ENCODE peak calls at places on chromosomes 12 and 14, in nine cellular contexts. W is AG10803, B is BE2C, I is GM12878, D is cardiac muscle cell, Z is brain microvascular endothelial cell, O is foreskin fibroblast, F is tibial artery, U is kidney. C is an unnamed sample.

GRCh38 chr12:18224745-18225144 is 36.6 kb upstream of the PIK3C2G start:
- DNase-seq in F (no peak), W (peak), B (no peak), D (peak), Z (no peak), O (peak), U (no peak), I (no peak), C (no peak)

GRCh38 chr12:90828621-90829020 is 126.4 kb downstream of the CCER1 start:
- DNase-seq in O (no peak), W (no peak), U (no peak), I (no peak), Z (no peak), B (no peak), F (no peak), D (no peak), C (no peak)

GRCh38 chr14:69259176-69259530 is 805 bp upstream of the GALNT16 start:
- DNase-seq in Z (no peak), D (no peak), I (no peak), B (no peak), O (no peak), U (no peak), F (no peak), W (no peak), C (no peak)

GRCh38 chr12:60333461-60333860 is 737.6 kb downstream of the SLC16A7 start:
- DNase-seq in D (no peak), Z (peak), B (no peak), W (no peak), F (no peak), I (no peak), O (peak), U (no peak), C (no peak)

GRCh38 chr14:89941830-89942377 is 12.6 kb downstream of the EFCAB11 start:
- DNase-seq in W (no peak), U (no peak), Z (no peak), O (no peak), B (no peak), I (no peak), F (no peak), D (no peak), C (no peak)

GRCh38 chr12:47078733-47079364 is 572 bp upstream of the PCED1B start:
- DNase-seq in O (no peak), W (peak), D (peak), Z (no peak), B (no peak), I (no peak), F (peak), U (peak), C (no peak)

GRCh38 chr14:82009076-82009475 is 475.4 kb upstream of the SEL1L start:
- DNase-seq in F (no peak), D (no peak), I (no peak), W (no peak), O (no peak), B (no peak), Z (no peak), U (no peak), C (no peak)

GRCh38 chr14:51225751-51226150 is 14.3 kb upstream of the TMX1 start:
- DNase-seq in U (no peak), Z (no peak), B (no peak), O (peak), W (peak), D (no peak), F (no peak), I (no peak), C (no peak)

GRCh38 chr14:99568567-99569560 is 35.1 kb downstream of the CCDC85C start:
- DNase-seq in I (no peak), F (no peak), B (peak), U (no peak), W (peak), O (peak), D (peak), Z (no peak), C (no peak)

GRCh38 chr12:32566663-32567634 is 112.2 kb upstream of the DNM1L start:
- DNase-seq in Z (peak), D (peak), I (no peak), F (no peak), U (no peak), B (no peak), W (no peak), O (peak), C (no peak)

GRCh38 chr14:100438678-100439592 is 115.8 kb downstream of the SLC25A47 start:
- DNase-seq in W (peak), U (peak), Z (peak), D (peak), B (peak), O (peak), I (no peak), F (no peak), C (peak)

GRCh38 chr12:10143205-10143604 is 13.2 kb upstream of the CLEC7A start:
- DNase-seq in I (no peak), D (peak), Z (peak), O (peak), B (no peak), W (no peak), F (no peak), U (no peak), C (no peak)

GRCh38 chr12:102511575-102511974 is 31.2 kb upstream of the IGF1 start:
- DNase-seq in B (no peak), W (no peak), I (no peak), F (no peak), D (no peak), U (no peak), Z (no peak), O (no peak), C (no peak)

GRCh38 chr14:70919774-70920173 is 12.5 kb downstream of the PCNX1 start:
- DNase-seq in W (no peak), Z (peak), U (no peak), O (peak), I (no peak), D (peak), B (no peak), F (no peak), C (no peak)

GRCh38 chr12:19759229-19759628 is 319.9 kb downstream of the AEBP2 start:
- DNase-seq in B (no peak), O (peak), F (no peak), Z (peak), U (no peak), D (peak), W (peak), I (no peak), C (no peak)

GRCh38 chr14:68016243-68016914 is 196.8 kb downstream of the RAD51B start:
- DNase-seq in U (no peak), D (peak), O (peak), I (no peak), Z (no peak), B (no peak), F (no peak), W (peak), C (peak)

GRCh38 chr14:61973981-61974380 is 211.8 kb downstream of the SNAPC1 start:
- DNase-seq in I (no peak), O (peak), F (no peak), Z (peak), D (peak), W (peak), B (no peak), U (no peak), C (peak)

GRCh38 chr12:79360269-79360668 is 330.5 kb downstream of the PAWR start:
- DNase-seq in D (no peak), W (no peak), U (no peak), I (no peak), F (no peak), O (no peak), Z (no peak), B (no peak), C (no peak)

GRCh38 chr12:20601668-20602280 is 93.4 kb upstream of the SLCO1C1 start:
- DNase-seq in Z (no peak), O (peak), F (no peak), B (no peak), I (no peak), U (no peak), D (peak), W (peak), C (peak)

GRCh38 chr14:29927596-29928341 is at the start of gene PRKD1:
- DNase-seq in W (peak), B (peak), D (peak), F (peak), U (peak), Z (peak), I (no peak), O (peak), C (no peak)

GRCh38 chr12:113196996-113197395 is 11.5 kb downstream of the RITA1 start:
- DNase-seq in O (peak), F (peak), Z (peak), I (no peak), B (peak), D (peak), W (peak), U (peak), C (no peak)

GRCh38 chr14:20262642-20263128 is 23.6 kb downstream of the OR11H4 start:
- DNase-seq in Z (peak), F (no peak), U (no peak), D (peak), O (peak), W (peak), B (peak), I (peak), C (no peak)

GRCh38 chr14:61561657-61562276 is 133.5 kb upstream of the HIF1A start:
- DNase-seq in D (peak), U (peak), Z (peak), I (no peak), W (peak), O (peak), F (peak), B (peak), C (peak)

GRCh38 chr12:19482036-19482435 is 42.7 kb downstream of the AEBP2 start:
- DNase-seq in U (no peak), O (no peak), B (no peak), W (no peak), F (no peak), D (no peak), I (no peak), Z (no peak), C (no peak)

GRCh38 chr12:129535351-129535750 is 368.5 kb downstream of the TMEM132D start:
- DNase-seq in U (no peak), F (no peak), Z (no peak), O (no peak), W (no peak), I (no peak), D (no peak), B (no peak), C (no peak)

GRCh38 chr12:17381211-17381610 is 708.8 kb downstream of the RERGL start:
- DNase-seq in D (no peak), O (no peak), Z (no peak), F (no peak), I (no peak), W (no peak), U (no peak), B (no peak), C (no peak)

GRCh38 chr12:123931686-123932321 is 40.8 kb downstream of the CCDC92 start:
- DNase-seq in Z (no peak), O (no peak), I (no peak), W (no peak), B (no peak), F (no peak), U (peak), D (no peak), C (no peak)

GRCh38 chr14:55535521-55536207 is 44.3 kb upstream of the KTN1 start:
- DNase-seq in O (no peak), F (no peak), W (no peak), U (no peak), I (no peak), D (no peak), B (no peak), Z (no peak), C (no peak)

GRCh38 chr12:103020839-103021238 is 63.4 kb downstream of the ASCL1 start:
- DNase-seq in Z (no peak), U (no peak), I (peak), D (no peak), B (no peak), O (no peak), W (no peak), F (no peak), C (no peak)

GRCh38 chr12:78887008-78887407 is 22.4 kb downstream of the SYT1 start:
- DNase-seq in W (peak), D (peak), I (no peak), Z (peak), U (no peak), F (no peak), O (peak), B (peak), C (no peak)

GRCh38 chr12:21751517-21751916 is 23.0 kb downstream of the KCNJ8 start:
- DNase-seq in I (no peak), O (peak), D (peak), Z (peak), F (no peak), U (no peak), W (peak), B (no peak), C (no peak)

GRCh38 chr12:124509676-124510300 is 57.6 kb downstream of the NCOR2 start:
- DNase-seq in B (peak), Z (peak), I (no peak), F (peak), U (peak), W (peak), O (peak), D (peak), C (no peak)

GRCh38 chr12:65603428-65604351 is 220.6 kb upstream of the HMGA2 start:
- DNase-seq in W (peak), Z (peak), D (peak), I (no peak), F (peak), O (peak), B (no peak), U (no peak), C (peak)

DNA sequence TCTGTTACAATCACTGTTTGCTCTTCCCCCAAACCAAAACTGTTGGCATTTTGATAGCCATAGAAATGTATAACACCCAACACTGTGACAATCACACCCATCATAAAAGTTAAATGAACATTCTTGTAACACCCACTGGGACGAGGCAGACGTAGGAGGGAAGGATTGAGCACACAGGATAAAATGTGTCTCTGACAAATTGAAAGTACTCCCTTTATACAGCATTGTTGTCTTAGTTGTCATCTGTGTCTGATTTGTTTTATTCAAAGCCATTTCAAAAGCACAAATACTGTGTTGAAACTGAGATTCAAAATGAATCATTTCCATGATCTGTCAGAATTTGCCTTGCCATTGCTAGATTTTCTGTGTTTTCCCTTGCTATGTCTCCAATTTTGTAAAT is 436.3 kb downstream of the TMTC2 start:
- DNase-seq in F (no peak), I (no peak), U (no peak), W (no peak), Z (no peak), B (no peak), O (peak), D (no peak), C (no peak)
- H3K4me3 ChIP-seq in F (no peak), I (no peak), U (no peak), W (peak), Z (no peak), B (no peak), O (peak), D (no peak), C (no peak)

GRCh38 chr14:71931492-71932228 is 569 bp upstream of the RGS6 start:
- DNase-seq in O (peak), Z (no peak), W (no peak), I (no peak), F (no peak), U (no peak), B (no peak), D (no peak), C (no peak)

GRCh38 chr14:71933026-71933587 is 878 bp downstream of the RGS6 start:
- DNase-seq in F (no peak), D (peak), Z (no peak), I (no peak), O (peak), U (no peak), W (no peak), B (no peak), C (no peak)

DNA sequence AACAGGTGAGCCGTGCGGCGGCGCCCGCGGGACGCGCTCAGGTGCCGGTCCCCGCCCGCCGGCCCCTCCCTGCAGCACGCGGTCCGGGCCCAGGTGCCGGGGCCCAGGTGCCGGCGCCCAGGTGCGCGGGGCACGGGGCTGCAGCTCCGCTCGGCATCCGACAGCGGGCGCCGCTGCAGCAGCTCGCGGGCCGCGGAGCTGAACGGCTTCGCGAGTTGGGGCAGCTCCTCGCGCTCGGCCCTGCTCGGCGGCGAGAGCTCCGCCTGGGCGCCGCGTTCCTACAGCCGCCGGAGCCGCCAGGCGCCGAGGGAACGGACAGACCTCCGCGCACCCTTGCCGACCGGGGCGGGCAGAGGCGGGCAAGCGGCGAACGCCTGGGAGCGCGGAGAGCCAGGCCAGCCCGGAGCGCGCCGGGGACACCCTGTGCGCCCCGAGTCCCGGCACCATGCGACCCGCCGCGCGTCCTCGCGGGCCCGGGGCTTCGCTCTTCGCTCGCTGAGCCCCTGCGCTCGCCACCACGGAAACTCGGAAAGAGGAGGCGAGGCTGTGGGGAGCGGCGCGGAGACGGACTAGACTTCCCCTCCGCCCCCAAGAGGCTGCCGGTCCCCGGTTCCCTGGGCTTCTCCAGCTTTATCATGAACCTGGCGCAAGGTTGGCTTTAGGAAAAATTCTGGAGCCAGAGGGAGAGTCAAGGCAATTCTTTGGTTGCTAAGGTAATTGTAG is at the start of gene RGS6:
- DNase-seq in B (peak), W (no peak), F (no peak), Z (no peak), U (no peak), I (no peak), O (peak), D (peak), C (no peak)
- TF ChIP-seq CTCF in B (no peak), W (no peak), F (peak), Z (no peak), U (no peak), I (peak), O (no peak), D (no peak), C (no peak)

GRCh38 chr12:50056629-50056976 is 793 bp upstream of the ASIC1 start:
- DNase-seq in W (no peak), F (no peak), D (no peak), B (no peak), O (no peak), U (no peak), Z (no peak), I (no peak), C (no peak)
- H3K4me3 ChIP-seq in W (peak), F (peak), D (peak), B (peak), O (peak), U (peak), Z (no peak), I (no peak), C (peak)

DNA sequence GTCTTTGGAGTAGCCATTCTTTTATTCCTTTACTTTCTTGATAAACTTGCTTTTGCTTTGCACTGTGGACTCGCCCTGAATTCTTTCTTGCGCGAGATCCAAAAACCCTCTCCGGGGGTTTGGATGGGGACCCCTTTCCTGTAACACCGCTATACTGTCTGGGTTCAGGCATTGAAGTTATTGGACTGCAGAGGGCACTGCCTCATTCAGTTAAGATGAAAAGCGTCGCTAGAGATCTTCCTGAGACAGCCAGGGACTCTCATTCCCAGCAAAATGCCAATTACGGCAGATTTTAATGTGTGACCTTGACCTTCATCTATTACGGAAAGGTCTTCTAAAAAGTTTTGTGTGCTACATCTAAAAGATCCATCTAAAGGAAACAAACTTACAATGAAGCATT is 17.3 kb upstream of the RIMKLB start:
- DNase-seq in D (no peak), Z (no peak), U (no peak), I (no peak), B (no peak), F (no peak), W (no peak), O (no peak), C (no peak)
- TF ChIP-seq CTCF in D (peak), Z (peak), U (no peak), I (no peak), B (peak), F (no peak), W (peak), O (peak), C (no peak)

DNA sequence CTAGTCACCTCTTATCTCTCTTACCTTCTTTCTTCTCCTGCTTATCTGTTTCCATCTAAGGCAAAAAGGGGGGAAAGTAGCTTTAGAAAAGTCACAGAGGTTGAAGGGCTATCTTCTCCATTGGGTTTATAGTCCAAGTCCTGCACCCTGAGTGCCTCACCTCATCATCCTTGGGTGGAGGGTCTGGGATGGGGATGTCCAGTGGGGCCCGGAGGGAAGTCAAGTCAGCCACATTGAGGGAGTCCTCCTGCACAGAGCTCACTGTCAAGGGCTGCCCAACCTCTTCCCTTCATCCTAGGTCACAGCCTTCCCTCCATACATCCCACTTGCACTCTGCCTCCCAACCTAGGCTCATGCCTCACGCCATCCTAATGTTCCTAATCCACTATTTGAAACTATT is 1.2 kb downstream of the PSME2 start:
- DNase-seq in D (no peak), B (no peak), W (no peak), Z (no peak), O (no peak), F (no peak), I (no peak), U (peak), C (no peak)
- H3K4me3 ChIP-seq in D (no peak), B (no peak), W (peak), Z (no peak), O (peak), F (no peak), I (peak), U (peak), C (peak)

GRCh38 chr14:76050797-76051392 is 65.3 kb downstream of the IFT43 start:
- DNase-seq in B (peak), Z (peak), W (peak), I (peak), O (peak), D (peak), F (no peak), U (no peak), C (peak)
- TF ChIP-seq CTCF in B (peak), Z (peak), W (peak), I (peak), O (peak), D (peak), F (peak), U (peak), C (peak)

GRCh38 chr12:77190022-77190421 is 124.7 kb upstream of the E2F7 start:
- DNase-seq in F (no peak), U (no peak), I (no peak), W (peak), D (peak), O (peak), Z (peak), B (no peak), C (peak)
- H3K4me3 ChIP-seq in F (no peak), U (no peak), I (no peak), W (no peak), D (no peak), O (no peak), Z (no peak), B (no peak), C (no peak)

GRCh38 chr12:126457776-126458175 is 1392.5 kb downstream of the AACS start:
- DNase-seq in Z (no peak), W (no peak), U (no peak), I (no peak), B (no peak), O (no peak), F (no peak), D (no peak), C (no peak)
- TF ChIP-seq CTCF in Z (no peak), W (no peak), U (no peak), I (no peak), B (no peak), O (no peak), F (no peak), D (no peak), C (no peak)

DNA sequence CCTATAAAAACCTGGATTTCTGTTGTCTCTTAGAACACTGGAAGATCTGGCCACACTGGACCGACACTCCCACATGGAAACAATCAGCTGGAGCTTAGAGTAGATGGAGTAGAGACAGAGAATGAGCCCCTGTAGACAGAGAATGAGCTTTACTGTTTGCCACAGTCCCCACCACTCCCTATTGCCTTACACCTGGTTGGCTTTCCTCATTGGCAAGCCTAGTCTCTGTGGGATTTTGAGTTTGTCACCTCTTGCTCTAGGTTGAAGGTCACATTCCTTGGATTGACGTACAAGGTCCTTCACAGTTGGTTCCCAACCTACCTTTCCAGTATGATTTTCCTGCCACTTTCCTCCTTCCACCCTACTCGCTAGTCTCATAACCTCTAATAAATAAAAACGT is 2.0 kb upstream of the HCAR1 start:
- DNase-seq in B (no peak), I (no peak), Z (no peak), D (no peak), F (peak), U (no peak), O (no peak), W (no peak), C (no peak)
- H3K4me3 ChIP-seq in B (no peak), I (no peak), Z (no peak), D (no peak), F (no peak), U (no peak), O (no peak), W (no peak), C (no peak)